ENCODE peak calls at places on chromosomes 16 and 17, in six cellular contexts. O is upper lobe of left lung; E is neural progenitor cell; T is GM23248; B is CD4-positive, alpha-beta memory T cell; V is lung. J is an unnamed sample. For H3K4me1, the result is how much of the 10 kb centered on the place peaks cover.

GRCh38 chr16:30977502-30977901 is 7.5 kb upstream of the HSD3B7 start:
- DNase-seq in B (peak), O (no peak), V (no peak), T (peak), E (peak), J (no peak)

GRCh38 chr17:19513897-19514488 is 19.7 kb upstream of the SLC47A1 start:
- DNase-seq in T (peak), V (peak), B (peak), E (peak), O (peak), J (peak)

GRCh38 chr17:61196799-61197198 is 202.8 kb upstream of the TBX2 start:
- DNase-seq in E (no peak), T (no peak), V (no peak), O (no peak), B (no peak), J (no peak)

GRCh38 chr17:36858119-36859002 is 78.9 kb upstream of the LHX1 start:
- DNase-seq in E (no peak), B (no peak), T (no peak), O (no peak), V (no peak), J (no peak)

GRCh38 chr16:1330260-1330914 is 3.1 kb upstream of the BAIAP3 start:
- DNase-seq in V (no peak), O (no peak), E (no peak), B (no peak), T (no peak), J (no peak)

GRCh38 chr16:52556083-52556482 is 9.1 kb upstream of the TOX3 start:
- DNase-seq in E (no peak), B (no peak), V (no peak), O (no peak), T (no peak), J (no peak)

GRCh38 chr17:72383053-72383847 is 262.4 kb downstream of the SOX9 start:
- DNase-seq in B (no peak), V (no peak), E (peak), O (no peak), T (no peak), J (no peak)

GRCh38 chr17:43834106-43834505 is 1.2 kb upstream of the MPP3 start:
- DNase-seq in V (no peak), O (no peak), E (no peak), T (peak), B (no peak), J (no peak)

GRCh38 chr17:63704836-63705235 is 4.9 kb upstream of the LIMD2 start:
- DNase-seq in V (no peak), E (no peak), T (no peak), B (no peak), O (no peak), J (no peak)

GRCh38 chr17:73506470-73507435 is 137.5 kb downstream of the SDK2 start:
- DNase-seq in B (no peak), E (no peak), V (no peak), T (no peak), O (no peak), J (no peak)

GRCh38 chr17:76667786-76668453 is 24.4 kb upstream of the ST6GALNAC1 start:
- DNase-seq in V (no peak), E (no peak), B (no peak), O (no peak), T (no peak), J (no peak)

GRCh38 chr16:77113835-77114234 is 77.2 kb upstream of the MON1B start:
- DNase-seq in T (no peak), B (no peak), E (no peak), V (no peak), O (peak), J (no peak)

GRCh38 chr16:3717235-3718018 is at the start of gene TRAP1:
- DNase-seq in V (peak), T (peak), E (peak), O (peak), B (peak), J (peak)

GRCh38 chr16:86033016-86033474 is 134.1 kb downstream of the IRF8 start:
- DNase-seq in O (no peak), T (peak), V (no peak), B (no peak), E (peak), J (no peak)

GRCh38 chr16:87132361-87133014 is 184.7 kb downstream of the C16orf95 start:
- DNase-seq in B (no peak), T (peak), O (no peak), E (peak), V (no peak), J (no peak)

GRCh38 chr17:62750502-62751349 is 57.4 kb downstream of the MARCHF10 start:
- DNase-seq in V (no peak), E (peak), O (no peak), B (no peak), T (no peak), J (no peak)

GRCh38 chr17:76292567-76292966 is 15.5 kb downstream of the QRICH2 start:
- DNase-seq in V (no peak), O (no peak), B (no peak), T (no peak), E (no peak), J (no peak)

GRCh38 chr16:66474750-66475199 is 47.7 kb downstream of the BEAN1 start:
- DNase-seq in E (no peak), O (no peak), T (no peak), V (no peak), B (peak), J (peak)

GRCh38 chr16:84845496-84846002 is 25.8 kb downstream of the CRISPLD2 start:
- DNase-seq in T (no peak), V (no peak), B (no peak), O (no peak), E (peak), J (no peak)

DNA sequence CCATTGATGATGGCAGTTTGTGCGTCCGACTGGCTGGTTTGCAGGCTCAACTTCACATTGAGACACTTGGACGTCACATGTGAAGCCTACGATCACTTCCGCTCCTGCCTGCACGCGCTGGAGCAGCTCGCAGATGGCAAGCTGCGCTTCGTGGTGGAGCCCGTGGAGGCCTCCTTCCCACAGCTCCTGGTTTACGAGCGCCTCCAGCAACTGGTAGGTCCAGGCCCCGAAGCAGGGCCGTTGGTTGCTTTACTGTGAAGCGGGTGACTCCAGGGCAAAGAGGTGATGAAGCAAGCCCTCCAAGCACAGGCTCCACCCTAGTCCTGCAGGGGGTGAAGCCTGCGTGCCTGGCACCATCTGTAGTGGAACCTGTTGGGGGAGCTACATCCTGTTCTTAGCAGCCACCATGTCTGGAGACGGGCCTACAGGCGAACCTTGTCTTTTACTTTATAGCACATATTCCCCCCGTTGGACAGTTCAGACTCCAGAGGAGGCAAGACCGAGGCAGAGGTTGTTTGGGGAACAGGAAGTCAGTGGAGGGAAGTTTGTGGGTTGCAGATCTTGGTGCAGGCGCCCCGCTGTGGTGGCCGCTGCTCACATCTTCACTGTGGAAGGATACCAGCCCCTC is 23.1 kb downstream of the METTL22 start:
- DNase-seq in T (no peak), V (peak), O (peak), B (peak), E (no peak), J (no peak)
- H3K4me3 ChIP-seq in T (no peak), V (no peak), O (no peak), B (no peak), E (no peak), J (no peak)

DNA sequence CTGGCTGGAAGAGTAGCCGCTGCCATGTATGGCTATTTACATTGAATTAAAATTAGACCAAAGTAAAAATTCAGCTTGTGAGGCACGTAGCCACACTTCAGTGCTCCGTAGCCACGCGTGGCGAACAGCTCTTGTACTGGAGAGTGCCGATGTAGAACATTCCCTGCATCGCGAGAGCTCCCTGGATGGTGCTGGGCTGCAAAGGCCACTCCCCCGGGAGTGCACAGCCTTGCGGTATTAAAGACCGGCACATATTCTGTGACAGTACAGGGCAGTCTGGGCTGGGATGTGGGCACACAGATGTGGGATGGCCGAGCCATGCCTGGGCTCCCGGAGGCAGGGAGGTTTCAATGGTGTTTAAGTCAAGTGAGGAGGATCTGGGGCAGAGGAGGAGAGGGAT is 102.2 kb downstream of the CMIP start:
- DNase-seq in O (no peak), T (no peak), B (no peak), V (no peak), E (no peak), J (no peak)
- H3K4me1 ChIP-seq in O (half or more), T (under half), B (under half), V (under half), E (under half), J (under half)

GRCh38 chr16:28210264-28210663 is 1.5 kb downstream of the XPO6 start:
- DNase-seq in B (no peak), E (no peak), O (no peak), T (no peak), V (no peak), J (no peak)

GRCh38 chr16:28212532-28212873 is 738 bp upstream of the XPO6 start:
- DNase-seq in B (no peak), V (no peak), O (no peak), E (no peak), T (peak), J (no peak)

GRCh38 chr16:28211758-28212531 is at the start of gene XPO6:
- DNase-seq in E (peak), T (peak), B (peak), O (peak), V (peak), J (peak)

GRCh38 chr16:28208824-28209223 is 2.9 kb downstream of the XPO6 start:
- DNase-seq in E (no peak), V (no peak), T (no peak), O (no peak), B (no peak), J (no peak)

DNA sequence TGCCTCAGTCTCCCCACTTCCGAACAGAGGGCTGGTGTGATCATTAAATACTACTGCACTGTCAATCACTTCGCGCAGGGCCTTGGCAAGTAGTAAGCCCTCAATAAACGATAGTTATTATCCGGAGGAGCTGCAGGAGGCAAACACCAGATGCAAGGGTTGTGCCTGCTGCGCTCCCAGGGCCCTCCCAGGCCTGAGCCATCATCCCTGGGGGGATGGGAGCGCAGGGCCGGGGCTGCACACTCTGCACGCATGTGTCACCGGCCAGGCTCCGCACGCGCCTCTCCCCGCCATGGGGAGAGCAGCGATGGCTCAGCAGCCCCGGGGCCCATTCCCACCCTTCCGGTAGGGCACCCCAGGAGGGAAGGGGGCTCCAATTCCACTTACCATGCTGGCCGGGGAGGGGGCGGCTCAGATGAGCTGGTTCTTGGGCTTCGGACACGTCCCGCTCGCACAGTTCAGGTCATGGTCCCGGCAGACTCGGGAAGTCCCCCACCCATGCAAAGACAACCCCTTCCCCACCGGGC is 723 bp downstream of the XPO6 start:
- DNase-seq in T (peak), O (peak), V (peak), B (peak), E (peak), J (peak)
- H3K27ac ChIP-seq in T (peak), O (peak), V (peak), B (peak), E (no peak), J (peak)

DNA sequence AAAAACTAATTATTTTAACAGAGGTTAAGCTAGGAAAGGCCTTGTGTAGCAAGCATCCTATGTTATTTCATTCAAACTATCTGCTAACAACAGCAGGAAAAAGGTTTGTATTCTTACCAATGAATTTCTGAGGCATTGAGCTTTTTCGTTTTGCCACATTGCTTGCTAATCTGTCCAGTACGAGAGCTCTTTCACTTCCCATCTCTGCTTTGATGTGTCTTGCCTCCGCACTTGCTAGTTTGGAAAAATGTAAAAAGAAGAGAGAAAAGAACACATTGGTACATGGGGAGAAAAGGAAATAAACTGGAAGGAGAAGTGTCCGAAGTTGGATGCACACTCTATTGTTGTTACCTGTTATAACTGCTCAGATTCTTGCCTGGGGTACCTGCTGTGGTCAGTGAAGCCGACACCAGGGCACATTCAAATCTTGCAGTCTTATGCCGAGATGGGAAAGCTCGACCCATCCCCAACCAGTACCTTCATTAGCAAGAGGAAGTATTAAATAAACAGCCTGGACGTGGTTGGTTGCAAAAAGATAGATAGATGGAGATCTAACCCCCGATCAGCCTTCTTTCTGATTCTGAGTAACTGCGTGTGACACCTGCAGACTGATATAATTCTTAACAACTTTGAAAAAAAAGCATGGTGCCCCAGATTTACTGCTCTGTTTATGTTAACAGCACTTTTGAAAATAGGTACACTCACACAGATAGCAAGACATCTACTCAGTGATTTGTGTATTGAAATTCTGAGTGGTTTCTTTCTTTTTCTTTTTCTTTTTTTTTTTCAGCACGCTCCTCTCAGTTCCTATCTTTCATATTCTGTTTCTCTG is 40.0 kb downstream of the GRB7 start:
- DNase-seq in T (no peak), O (no peak), E (no peak), B (peak), V (no peak), J (no peak)
- H3K4me3 ChIP-seq in T (no peak), O (no peak), E (no peak), B (peak), V (no peak), J (peak)

GRCh38 chr16:57409065-57409464 is 4.5 kb downstream of the CCL17 start:
- DNase-seq in T (no peak), O (no peak), V (no peak), E (no peak), B (no peak), J (no peak)

GRCh38 chr16:57403965-57404817 is at the start of gene CCL17:
- DNase-seq in E (peak), B (no peak), T (no peak), V (no peak), O (no peak), J (no peak)

GRCh38 chr16:57405194-57405593 is 627 bp downstream of the CCL17 start:
- DNase-seq in T (peak), O (no peak), B (no peak), V (no peak), E (no peak), J (no peak)

GRCh38 chr16:57407521-57408353 is 3.2 kb downstream of the CCL17 start:
- DNase-seq in O (no peak), T (no peak), B (no peak), V (no peak), E (no peak), J (no peak)

GRCh38 chr16:57406881-57407280 is 2.3 kb downstream of the CCL17 start:
- DNase-seq in V (no peak), E (no peak), B (no peak), O (no peak), T (no peak), J (no peak)
- H3K4me1 ChIP-seq in V (under half), E (under half), B (under half), O (under half), T (under half), J (under half)

GRCh38 chr17:17817552-17817947 is 19.2 kb downstream of the SREBF1 start:
- DNase-seq in O (no peak), V (no peak), T (no peak), B (no peak), E (no peak), J (no peak)
- H3K27ac ChIP-seq in O (no peak), V (no peak), T (no peak), B (no peak), E (no peak), J (no peak)

DNA sequence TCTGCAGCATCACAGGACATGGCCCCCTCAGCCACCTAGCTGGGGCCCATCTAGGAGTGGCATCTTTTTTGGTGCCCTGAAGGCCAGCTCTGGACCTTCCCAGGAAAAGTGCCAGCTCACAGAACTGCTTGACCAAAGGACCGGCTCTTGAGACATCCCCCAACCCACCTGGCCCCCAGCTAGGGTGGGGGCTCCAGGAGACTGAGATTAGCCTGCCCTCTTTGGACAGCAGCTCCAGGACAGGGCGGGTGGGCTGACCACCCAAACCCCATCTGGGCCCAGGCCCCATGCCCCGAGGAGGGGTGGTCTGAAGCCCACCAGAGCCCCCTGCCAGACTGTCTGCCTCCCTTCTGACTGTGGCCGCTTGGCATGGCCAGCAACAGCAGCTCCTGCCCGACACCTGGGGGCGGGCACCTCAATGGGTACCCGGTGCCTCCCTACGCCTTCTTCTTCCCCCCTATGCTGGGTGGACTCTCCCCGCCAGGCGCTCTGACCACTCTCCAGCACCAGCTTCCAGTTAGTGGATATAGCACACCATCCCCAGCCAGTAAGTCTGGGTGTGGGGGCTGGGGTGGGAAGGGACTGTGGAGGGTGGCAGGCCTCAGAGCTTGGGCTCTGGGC is 22.0 kb downstream of the RARA start:
- DNase-seq in T (no peak), V (no peak), B (no peak), E (no peak), O (no peak), J (no peak)
- H3K4me3 ChIP-seq in T (no peak), V (no peak), B (no peak), E (no peak), O (no peak), J (peak)

GRCh38 chr17:75244133-75244866 is 17.1 kb downstream of the GGA3 start:
- DNase-seq in V (no peak), T (no peak), B (no peak), O (no peak), E (no peak), J (no peak)
- H3K4me1 ChIP-seq in V (under half), T (under half), B (half or more), O (under half), E (under half), J (under half)